ENCODE peak calls at places on chromosomes 1 and 21, in ten cellular contexts. G, N, D, E, X, J, U, O, M and V are unnamed samples.

GRCh38 chr1:185670187-185670627 is 64.0 kb upstream of the HMCN1 start:
- DNase-seq in O (no peak), G (no peak), U (no peak), X (no peak), D (no peak), J (no peak), E (peak), M (peak), N (peak), V (peak)

GRCh38 chr1:211631168-211631567 is 44.3 kb downstream of the NEK2 start:
- DNase-seq in U (no peak), M (no peak), J (no peak), G (no peak), D (no peak), O (peak), N (no peak), X (no peak), E (no peak), V (no peak)

GRCh38 chr1:154329551-154330131 is 4.3 kb downstream of the ATP8B2 start:
- DNase-seq in N (no peak), J (no peak), O (no peak), E (no peak), M (no peak), D (no peak), U (no peak), G (no peak), X (no peak), V (no peak)

GRCh38 chr1:59006309-59006698 is 222.5 kb upstream of the JUN start:
- DNase-seq in E (no peak), J (no peak), U (no peak), M (no peak), D (no peak), N (no peak), G (peak), X (no peak), O (no peak), V (no peak)

GRCh38 chr1:232786845-232787455 is 18.3 kb upstream of the MAP10 start:
- DNase-seq in E (no peak), O (no peak), G (no peak), X (no peak), D (no peak), U (no peak), N (no peak), M (no peak), J (no peak), V (no peak)

GRCh38 chr21:41715649-41716321 is 51.1 kb downstream of the RIPK4 start:
- DNase-seq in G (no peak), M (no peak), X (no peak), E (no peak), U (no peak), N (no peak), D (no peak), O (peak), J (no peak), V (no peak)

GRCh38 chr1:207711285-207711684 is 40.6 kb upstream of the CD46 start:
- DNase-seq in O (no peak), M (peak), D (peak), G (no peak), U (peak), N (no peak), X (no peak), E (no peak), J (no peak), V (peak)

GRCh38 chr1:221708076-221708571 is 33.8 kb downstream of the DUSP10 start:
- DNase-seq in D (no peak), J (peak), U (no peak), E (no peak), N (peak), M (no peak), X (peak), G (no peak), O (no peak), V (no peak)

GRCh38 chr1:56645663-56646330 is 683 bp downstream of the PRKAA2 start:
- DNase-seq in O (peak), J (no peak), U (peak), G (no peak), D (no peak), N (no peak), X (no peak), M (peak), E (no peak), V (peak)

GRCh38 chr1:225426395-225427248 is 1.2 kb downstream of the LBR start:
- DNase-seq in J (no peak), D (no peak), U (peak), M (peak), X (no peak), O (peak), G (no peak), N (no peak), E (peak), V (no peak)

GRCh38 chr1:43492816-43493215 is 37.9 kb upstream of the PTPRF start:
- DNase-seq in D (no peak), E (peak), N (no peak), U (no peak), X (no peak), J (no peak), M (peak), O (no peak), G (no peak), V (no peak)

GRCh38 chr1:223091928-223092327 is 51.1 kb downstream of the TLR5 start:
- DNase-seq in U (no peak), O (no peak), D (no peak), G (no peak), J (no peak), X (no peak), M (no peak), N (no peak), E (no peak), V (no peak)

GRCh38 chr1:66761273-66761672 is 9.0 kb downstream of the DYNLT5 start:
- DNase-seq in X (no peak), M (peak), G (no peak), D (no peak), N (no peak), E (peak), J (no peak), U (no peak), O (no peak), V (no peak)

GRCh38 chr1:198936371-198937083 is 297.7 kb downstream of the PTPRC start:
- DNase-seq in E (peak), G (no peak), U (no peak), D (no peak), J (no peak), X (no peak), M (peak), N (no peak), O (no peak), V (peak)

GRCh38 chr1:24364605-24364974 is 45.4 kb downstream of the GRHL3 start:
- DNase-seq in M (peak), X (no peak), O (peak), E (no peak), D (peak), U (no peak), G (no peak), N (no peak), J (no peak), V (no peak)

GRCh38 chr1:27509127-27510080 is 19.4 kb upstream of the WASF2 start:
- DNase-seq in J (no peak), O (peak), X (no peak), E (no peak), N (no peak), D (no peak), U (no peak), G (no peak), M (no peak), V (no peak)

GRCh38 chr1:7404046-7404742 is 366.9 kb upstream of the VAMP3 start:
- DNase-seq in U (no peak), M (no peak), G (peak), X (no peak), N (no peak), J (no peak), D (no peak), O (no peak), E (no peak), V (no peak)

GRCh38 chr1:87684786-87685185 is 356.1 kb downstream of the LMO4 start:
- DNase-seq in X (no peak), U (peak), D (no peak), G (no peak), E (peak), O (peak), N (peak), J (no peak), M (peak), V (peak)

GRCh38 chr1:94110946-94111740 is 9.8 kb downstream of the ABCA4 start:
- DNase-seq in D (no peak), U (no peak), J (no peak), O (no peak), M (no peak), E (no peak), X (no peak), N (no peak), G (no peak), V (no peak)

GRCh38 chr1:239056940-239057339 is 329.4 kb upstream of the CHRM3 start:
- DNase-seq in J (no peak), M (no peak), X (no peak), D (no peak), U (no peak), O (no peak), G (no peak), N (no peak), E (no peak), V (no peak)

GRCh38 chr1:29458737-29459550 is 222.6 kb downstream of the PTPRU start:
- DNase-seq in J (no peak), G (no peak), D (no peak), N (no peak), E (no peak), X (no peak), M (no peak), O (no peak), U (no peak), V (no peak)

GRCh38 chr21:35663856-35664606 is 396.3 kb downstream of the SETD4 start:
- DNase-seq in U (no peak), O (no peak), J (no peak), M (no peak), X (no peak), G (no peak), N (no peak), D (no peak), E (no peak), V (no peak)

GRCh38 chr1:21381354-21381753 is 58.6 kb upstream of the NBPF3 start:
- DNase-seq in E (no peak), G (no peak), O (no peak), D (no peak), N (no peak), U (no peak), X (no peak), J (no peak), M (no peak), V (no peak)

GRCh38 chr21:31191553-31191952 is 152.5 kb downstream of the TIAM1 start:
- DNase-seq in N (no peak), U (no peak), M (no peak), O (no peak), D (no peak), G (no peak), E (no peak), J (no peak), X (no peak), V (no peak)

GRCh38 chr1:193589597-193590040 is 403.2 kb upstream of the B3GALT2 start:
- DNase-seq in D (no peak), N (no peak), E (peak), G (no peak), O (no peak), J (no peak), X (no peak), U (no peak), M (peak), V (no peak)

GRCh38 chr21:42300956-42301355 is 14.3 kb downstream of the TFF3 start:
- DNase-seq in G (no peak), J (no peak), M (no peak), N (no peak), U (no peak), X (no peak), O (peak), D (no peak), E (no peak), V (no peak)

GRCh38 chr1:2068951-2069350 is 18.7 kb downstream of the PRKCZ start:
- DNase-seq in X (no peak), U (no peak), N (no peak), G (no peak), D (no peak), M (no peak), O (peak), J (no peak), E (no peak), V (no peak)